ENCODE peak calls at places on chromosomes 12 and 14, in five cellular contexts. W, L, B, C and M are unnamed samples.

GRCh38 chr14:37936971-37937370 is 270.7 kb upstream of the SSTR1 start:
- DNase-seq in W (no peak), L (no peak), B (no peak), C (no peak), M (no peak)

GRCh38 chr14:50875359-50876090 is 3.7 kb downstream of the ABHD12B start:
- DNase-seq in W (no peak), L (peak; percentile 48), B (peak; percentile 28), C (no peak), M (no peak)

GRCh38 chr14:99267871-99268775 is 3.9 kb downstream of the BCL11B start:
- DNase-seq in W (no peak), L (no peak), B (no peak), C (no peak), M (no peak)

GRCh38 chr14:49306152-49306751 is 279.9 kb downstream of the RPS29 start:
- DNase-seq in W (no peak), L (peak; percentile 2), B (no peak), C (no peak), M (no peak)

GRCh38 chr14:104424406-104425072 is 155.0 kb upstream of the C14orf180 start:
- DNase-seq in W (no peak), L (no peak), B (no peak), C (no peak), M (peak; percentile 54)

GRCh38 chr14:83849999-83850611 is 1679.8 kb upstream of the FLRT2 start:
- DNase-seq in W (no peak), L (no peak), B (no peak), C (no peak), M (no peak)

GRCh38 chr12:38544357-38545066 is 227.9 kb downstream of the ALG10B start:
- DNase-seq in W (no peak), L (no peak), B (no peak), C (no peak), M (no peak)

GRCh38 chr12:6551496-6552139 is 4.2 kb downstream of the IFFO1 start:
- DNase-seq in W (peak; percentile 70), L (peak; percentile 82), B (no peak), C (no peak), M (no peak)

GRCh38 chr14:78788467-78789360 is 618.5 kb downstream of the NRXN3 start:
- DNase-seq in W (no peak), L (no peak), B (no peak), C (no peak), M (no peak)

GRCh38 chr12:4991373-4991772 is 52.3 kb upstream of the KCNA5 start:
- DNase-seq in W (no peak), L (no peak), B (no peak), C (no peak), M (no peak)

GRCh38 chr12:105352940-105353635 is 22.6 kb downstream of the C12orf75 start:
- DNase-seq in W (no peak), L (peak; percentile 50), B (no peak), C (no peak), M (no peak)

GRCh38 chr12:116766285-116766684 is 28.2 kb downstream of the RNFT2 start:
- DNase-seq in W (no peak), L (no peak), B (no peak), C (no peak), M (no peak)

GRCh38 chr14:66405158-66405557 is 81.0 kb upstream of the CCDC196 start:
- DNase-seq in W (no peak), L (peak; percentile 54), B (no peak), C (no peak), M (no peak)

GRCh38 chr12:131525795-131526508 is 184.9 kb upstream of the SFSWAP start:
- DNase-seq in W (no peak), L (no peak), B (no peak), C (no peak), M (no peak)

GRCh38 chr14:66238969-66239368 is 247.2 kb upstream of the CCDC196 start:
- DNase-seq in W (no peak), L (no peak), B (no peak), C (no peak), M (no peak)

GRCh38 chr12:113425960-113426453 is 3.8 kb downstream of the SDSL start:
- DNase-seq in W (no peak), L (no peak), B (no peak), C (no peak), M (no peak)

GRCh38 chr12:133010657-133011297 is 24.6 kb downstream of the ZNF26 start:
- DNase-seq in W (no peak), L (no peak), B (no peak), C (no peak), M (no peak)

GRCh38 chr12:87660987-87661769 is 368.0 kb downstream of the C12orf50 start:
- DNase-seq in W (no peak), L (peak; percentile 89), B (no peak), C (no peak), M (no peak)

GRCh38 chr14:54132485-54132884 is 175.9 kb upstream of the BMP4 start:
- DNase-seq in W (no peak), L (no peak), B (no peak), C (no peak), M (no peak)

GRCh38 chr12:50508420-50508819 is 3.6 kb downstream of the DIP2B start:
- DNase-seq in W (no peak), L (no peak), B (no peak), C (no peak), M (no peak)

GRCh38 chr14:76152333-76152681 is 585 bp downstream of the GPATCH2L start:
- DNase-seq in W (peak; percentile 44), L (peak; percentile 88), B (peak; percentile 61), C (peak; percentile 81), M (peak; percentile 93)

GRCh38 chr12:58342736-58343135 is 401.4 kb downstream of the ATP23 start:
- DNase-seq in W (no peak), L (no peak), B (no peak), C (no peak), M (no peak)

GRCh38 chr12:56991319-56991906 is 14.9 kb downstream of the ZBTB39 start:
- DNase-seq in W (peak; percentile 47), L (no peak), B (no peak), C (no peak), M (no peak)

GRCh38 chr14:88492272-88493089 is 62.3 kb downstream of the PTPN21 start:
- DNase-seq in W (peak; percentile 75), L (peak; percentile 58), B (peak; percentile 45), C (peak; percentile 19), M (no peak)

GRCh38 chr12:65962921-65963883 is 138.9 kb downstream of the HMGA2 start:
- DNase-seq in W (no peak), L (peak; percentile 81), B (no peak), C (no peak), M (no peak)

GRCh38 chr12:25769076-25769945 is 189.2 kb upstream of the RASSF8 start:
- DNase-seq in W (no peak), L (peak; percentile 94), B (no peak), C (no peak), M (no peak)

GRCh38 chr12:119036878-119037493 is 55.6 kb downstream of the SRRM4 start:
- DNase-seq in W (no peak), L (no peak), B (no peak), C (peak; percentile 6), M (no peak)

GRCh38 chr14:41636492-41637392 is 30.1 kb downstream of the LRFN5 start:
- DNase-seq in W (no peak), L (peak; percentile 38), B (no peak), C (no peak), M (no peak)

GRCh38 chr12:130422676-130423075 is 85.0 kb downstream of the PIWIL1 start:
- DNase-seq in W (no peak), L (no peak), B (no peak), C (no peak), M (no peak)

GRCh38 chr12:24911284-24911791 is 37.6 kb downstream of the BCAT1 start:
- DNase-seq in W (no peak), L (peak; percentile 94), B (no peak), C (no peak), M (no peak)

DNA sequence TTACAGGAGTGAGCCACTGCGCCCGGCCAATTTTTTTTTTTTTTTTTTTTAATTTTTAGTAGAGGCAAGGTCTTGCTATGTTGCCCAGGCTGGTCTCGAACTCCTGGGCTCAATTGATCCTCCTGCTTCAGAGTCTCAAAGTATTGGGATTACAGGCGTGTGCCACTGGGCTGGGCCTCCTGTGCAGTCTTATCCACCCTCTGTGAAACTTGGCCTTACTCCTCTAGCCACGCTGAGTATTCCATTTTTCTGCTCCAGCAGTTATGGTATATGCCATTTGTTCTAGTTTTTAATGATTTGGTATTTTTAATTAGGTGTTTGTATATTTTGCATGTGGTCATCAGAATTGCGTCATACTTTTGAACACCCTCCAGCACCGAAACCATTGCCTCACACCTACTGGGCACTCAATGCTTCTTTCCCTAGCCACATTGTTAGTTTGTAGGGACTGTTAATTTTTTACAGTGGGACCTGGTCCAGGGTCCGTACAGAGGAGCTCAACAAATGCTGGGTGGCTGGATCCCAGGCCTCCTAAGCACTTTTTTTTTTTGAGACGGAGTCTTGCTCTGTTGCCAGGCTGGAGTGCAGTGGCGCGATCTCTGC is 11.4 kb downstream of the RIOX1 start:
- DNase-seq in W (no peak), L (no peak), B (no peak), C (no peak), M (no peak)
- H3K27ac ChIP-seq in W (no peak overlapping the region), L (no peak overlapping the region), B (no peak overlapping the region), C (no peak overlapping the region), M (no peak overlapping the region)

GRCh38 chr12:47980172-47980571 is 16.8 kb downstream of the TMEM106C start:
- DNase-seq in W (no peak), L (no peak), B (no peak), C (no peak), M (no peak)

GRCh38 chr12:47982311-47982710 is 18.9 kb downstream of the TMEM106C start:
- DNase-seq in W (no peak), L (no peak), B (no peak), C (no peak), M (no peak)

GRCh38 chr12:47982770-47983169 is 19.4 kb downstream of the TMEM106C start:
- DNase-seq in W (no peak), L (no peak), B (no peak), C (no peak), M (no peak)

GRCh38 chr12:47980779-47981495 is 17.5 kb downstream of the TMEM106C start:
- DNase-seq in W (no peak), L (no peak), B (no peak), C (no peak), M (no peak)

GRCh38 chr12:47981496-47982260 is 18.3 kb downstream of the TMEM106C start:
- DNase-seq in W (no peak), L (no peak), B (no peak), C (no peak), M (no peak)
- H3K27ac ChIP-seq in W (no peak overlapping the region), L (no peak overlapping the region), B (no peak overlapping the region), C (no peak overlapping the region), M (no peak overlapping the region)

GRCh38 chr12:67650127-67650495 is 1.6 kb downstream of the DYRK2 start:
- DNase-seq in W (peak; percentile 19), L (no peak), B (no peak), C (no peak), M (no peak)
- H3K27ac ChIP-seq in W (peak overlapping the region; percentile 97), L (peak overlapping the region; percentile 74), B (peak overlapping the region; percentile 85), C (peak overlapping the region; percentile 75), M (peak overlapping the region; percentile 70)

GRCh38 chr14:90610641-90611040 is 205.6 kb downstream of the TTC7B start:
- DNase-seq in W (no peak), L (no peak), B (no peak), C (no peak), M (no peak)

GRCh38 chr14:90609376-90609775 is 206.9 kb downstream of the TTC7B start:
- DNase-seq in W (no peak), L (no peak), B (no peak), C (no peak), M (no peak)

GRCh38 chr14:90608281-90608680 is 207.9 kb downstream of the TTC7B start:
- DNase-seq in W (no peak), L (no peak), B (no peak), C (no peak), M (no peak)

GRCh38 chr14:90607141-90607540 is 209.1 kb downstream of the TTC7B start:
- DNase-seq in W (no peak), L (no peak), B (no peak), C (no peak), M (no peak)

GRCh38 chr14:90608925-90609324 is 207.3 kb downstream of the TTC7B start:
- DNase-seq in W (no peak), L (no peak), B (no peak), C (no peak), M (no peak)
- H3K27ac ChIP-seq in W (no peak overlapping the region), L (no peak overlapping the region), B (no peak overlapping the region), C (no peak overlapping the region), M (no peak overlapping the region)